ENCODE peak calls at places on chromosome 17, in ten cellular contexts. V is dorsolateral prefrontal cortex; Y is progenitor cell of endocrine pancreas; S is AG04450; F is CD4-positive, alpha-beta T cell; Q is body of pancreas; J is thoracic aorta; C is A549; H is mammary epithelial cell; K is mesothelial cell of epicardium. P is an unnamed sample.

GRCh38 chr17:64183815-64184397 is 54.0 kb upstream of the ERN1 start:
- DNase-seq in J (no peak), Y (no peak), V (no peak), H (peak), C (no peak), F (no peak), K (no peak), S (no peak), Q (no peak), P (no peak)

GRCh38 chr17:56230660-56231059 is 77.4 kb downstream of the ANKFN1 start:
- DNase-seq in C (no peak), J (no peak), H (no peak), V (no peak), F (no peak), S (no peak), K (no peak), Y (no peak), Q (no peak), P (no peak)

GRCh38 chr17:40696651-40697072 is 6.9 kb downstream of the KRT24 start:
- DNase-seq in Q (no peak), F (no peak), H (peak), J (no peak), Y (no peak), K (no peak), S (no peak), V (no peak), C (no peak), P (no peak)

GRCh38 chr17:40243756-40244155 is 24.7 kb downstream of the WIPF2 start:
- DNase-seq in K (no peak), Q (no peak), S (no peak), F (no peak), J (no peak), Y (no peak), H (no peak), V (no peak), C (no peak), P (no peak)

GRCh38 chr17:59756236-59756818 is 48.9 kb downstream of the VMP1 start:
- DNase-seq in V (no peak), C (peak), H (peak), S (no peak), Y (no peak), Q (no peak), J (no peak), F (no peak), K (no peak), P (no peak)

GRCh38 chr17:36824678-36825091 is 112.6 kb upstream of the LHX1 start:
- DNase-seq in H (no peak), Q (no peak), J (no peak), V (no peak), S (no peak), F (no peak), Y (no peak), K (no peak), C (no peak), P (no peak)

GRCh38 chr17:7293821-7294613 is 422 bp downstream of the YBX2 start:
- DNase-seq in S (no peak), C (no peak), K (no peak), Y (peak), J (no peak), H (no peak), V (no peak), Q (peak), F (peak), P (no peak)

GRCh38 chr17:32777436-32777835 is 99.5 kb downstream of the MYO1D start:
- DNase-seq in F (no peak), K (no peak), C (peak), Y (no peak), S (no peak), J (no peak), H (peak), Q (no peak), V (no peak), P (no peak)

GRCh38 chr17:62675260-62675659 is 47.8 kb downstream of the MRC2 start:
- DNase-seq in K (no peak), V (peak), Y (no peak), F (no peak), C (no peak), Q (no peak), J (no peak), S (no peak), H (no peak), P (no peak)

GRCh38 chr17:1124896-1125774 is 54.6 kb downstream of the ABR start:
- DNase-seq in Q (no peak), C (no peak), S (no peak), V (no peak), H (no peak), K (no peak), Y (no peak), J (no peak), F (no peak), P (no peak)

GRCh38 chr17:76382803-76383644 is 1.4 kb upstream of the SPHK1 start:
- DNase-seq in J (no peak), S (no peak), Y (peak), H (peak), Q (peak), V (no peak), F (peak), K (no peak), C (peak), P (peak)

GRCh38 chr17:57413848-57414651 is 157.7 kb downstream of the MSI2 start:
- DNase-seq in Y (no peak), H (no peak), C (no peak), S (no peak), F (no peak), V (no peak), Q (no peak), J (no peak), K (no peak), P (no peak)

GRCh38 chr17:63697341-63698286 is 2.3 kb downstream of the LIMD2 start:
- DNase-seq in V (no peak), Q (peak), K (no peak), F (peak), H (peak), C (peak), Y (no peak), S (no peak), J (no peak), P (peak)

GRCh38 chr17:27259356-27259755 is 34.6 kb upstream of the WSB1 start:
- DNase-seq in F (no peak), K (no peak), Q (no peak), V (no peak), J (no peak), C (no peak), Y (no peak), S (no peak), H (no peak), P (no peak)

GRCh38 chr17:71057448-71057847 is 888.1 kb downstream of the KCNJ2 start:
- DNase-seq in K (no peak), S (no peak), Y (no peak), V (no peak), Q (no peak), H (no peak), C (no peak), F (no peak), J (no peak), P (no peak)

GRCh38 chr17:51860934-51861561 is 297.5 kb downstream of the CA10 start:
- DNase-seq in F (no peak), H (peak), J (no peak), V (peak), K (no peak), Q (peak), S (no peak), C (peak), Y (peak), P (peak)

GRCh38 chr17:80100035-80100323 is 1.4 kb upstream of the GAA start:
- DNase-seq in Q (no peak), S (no peak), C (no peak), K (no peak), F (no peak), J (no peak), H (no peak), Y (no peak), V (no peak), P (no peak)

GRCh38 chr17:9517396-9517795 is 58.2 kb downstream of the STX8 start:
- DNase-seq in C (no peak), K (no peak), J (no peak), Y (no peak), Q (no peak), S (no peak), F (no peak), V (no peak), H (peak), P (no peak)

GRCh38 chr17:31854672-31855071 is 4.4 kb downstream of the COPRS start:
- DNase-seq in K (no peak), S (no peak), H (no peak), Y (no peak), V (no peak), Q (no peak), C (no peak), J (no peak), F (no peak), P (no peak)

GRCh38 chr17:82059272-82060000 is 6.2 kb downstream of the DUS1L start:
- DNase-seq in Y (no peak), H (no peak), K (no peak), C (no peak), S (no peak), V (no peak), J (no peak), F (no peak), Q (no peak), P (no peak)

GRCh38 chr17:37614391-37614790 is 5.2 kb upstream of the SYNRG start:
- DNase-seq in Y (no peak), K (no peak), C (no peak), J (no peak), V (no peak), H (peak), F (no peak), Q (no peak), S (peak), P (no peak)

GRCh38 chr17:8674344-8675305 is 44.1 kb upstream of the MYH10 start:
- DNase-seq in Y (no peak), H (no peak), V (no peak), C (no peak), S (no peak), Q (no peak), F (no peak), K (no peak), J (peak), P (no peak)

GRCh38 chr17:44672479-44673093 is 16.3 kb downstream of the MEIOC start:
- DNase-seq in K (no peak), S (no peak), H (no peak), V (no peak), Y (no peak), J (no peak), Q (no peak), F (no peak), C (peak), P (no peak)
- TF ChIP-seq CTCF in K (peak), S (peak), H (peak), V (peak), Y (peak), J (peak), Q (no peak), F (peak), C (peak), P (peak)

DNA sequence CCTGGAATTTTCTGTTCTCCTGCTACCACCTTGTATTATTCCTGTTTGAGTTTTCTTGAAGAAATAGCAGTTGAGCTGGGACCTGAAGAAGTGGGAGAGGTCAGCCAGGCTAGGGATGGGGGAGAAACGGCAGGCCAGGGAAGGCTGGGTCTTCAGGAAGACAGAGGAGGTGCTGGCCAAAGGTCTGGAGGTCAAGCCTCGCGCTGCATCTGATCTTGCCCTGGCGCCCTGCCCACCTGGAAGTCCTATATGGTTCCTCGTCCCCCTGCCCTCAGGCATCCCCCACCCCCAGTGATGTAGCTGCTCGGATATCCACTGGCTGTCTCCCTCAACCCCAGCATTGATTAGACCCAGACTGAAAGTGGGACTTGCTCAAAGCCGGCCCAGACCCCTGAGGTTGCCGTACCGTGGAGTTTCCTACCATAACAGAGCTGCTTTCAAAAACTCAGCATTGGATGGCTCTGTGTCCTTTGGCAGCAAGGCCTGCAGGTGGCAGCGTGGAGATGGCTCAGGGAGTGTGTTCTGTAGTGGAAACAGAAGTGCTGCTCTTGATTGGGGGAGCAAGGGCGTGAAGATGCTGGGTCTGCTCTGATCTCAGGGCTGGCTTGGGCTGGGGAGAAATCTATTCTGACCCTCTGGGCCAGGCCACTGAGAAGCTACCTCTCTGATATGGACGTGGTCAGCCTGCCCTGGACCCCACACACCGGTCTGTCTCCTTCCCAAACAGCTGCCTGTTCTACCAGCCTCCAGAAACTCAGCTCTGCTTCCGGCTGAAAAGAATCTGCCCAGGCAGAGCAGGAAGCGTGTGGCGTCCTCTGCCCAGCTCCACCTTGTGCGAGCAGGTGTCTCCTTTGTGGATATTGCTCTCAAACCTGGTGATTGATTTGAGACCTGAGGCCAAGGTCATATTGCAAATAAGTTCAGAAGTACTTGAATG is 107.0 kb upstream of the CACNG5 start:
- DNase-seq in F (peak), V (peak), Q (peak), K (peak), H (peak), J (no peak), C (peak), Y (peak), S (no peak), P (peak)
- TF ChIP-seq CTCF in F (no peak), V (peak), Q (peak), K (peak), H (peak), J (no peak), C (peak), Y (peak), S (peak), P (peak)

GRCh38 chr17:30363715-30364202 is 15.0 kb upstream of the CPD start:
- DNase-seq in Y (no peak), F (peak), V (no peak), H (peak), K (no peak), Q (no peak), S (peak), C (no peak), J (no peak), P (peak)
- TF ChIP-seq CTCF in Y (no peak), F (no peak), V (no peak), H (no peak), K (no peak), Q (no peak), S (no peak), C (no peak), J (no peak), P (no peak)

GRCh38 chr17:68531252-68531651 is 19.0 kb downstream of the PRKAR1A start:
- DNase-seq in S (no peak), V (no peak), K (no peak), H (no peak), J (no peak), Q (no peak), Y (no peak), C (no peak), F (no peak), P (no peak)

GRCh38 chr17:68534714-68535113 is 22.5 kb downstream of the PRKAR1A start:
- DNase-seq in S (no peak), Y (no peak), V (no peak), C (no peak), J (no peak), F (no peak), K (no peak), H (no peak), Q (no peak), P (no peak)

GRCh38 chr17:68535903-68536302 is 23.7 kb downstream of the PRKAR1A start:
- DNase-seq in S (no peak), J (no peak), Y (no peak), V (no peak), Q (no peak), H (no peak), K (no peak), C (no peak), F (no peak), P (no peak)

GRCh38 chr17:68532826-68533225 is 20.6 kb downstream of the PRKAR1A start:
- DNase-seq in F (no peak), C (no peak), Q (no peak), J (no peak), Y (no peak), K (no peak), H (no peak), S (no peak), V (no peak), P (no peak)

DNA sequence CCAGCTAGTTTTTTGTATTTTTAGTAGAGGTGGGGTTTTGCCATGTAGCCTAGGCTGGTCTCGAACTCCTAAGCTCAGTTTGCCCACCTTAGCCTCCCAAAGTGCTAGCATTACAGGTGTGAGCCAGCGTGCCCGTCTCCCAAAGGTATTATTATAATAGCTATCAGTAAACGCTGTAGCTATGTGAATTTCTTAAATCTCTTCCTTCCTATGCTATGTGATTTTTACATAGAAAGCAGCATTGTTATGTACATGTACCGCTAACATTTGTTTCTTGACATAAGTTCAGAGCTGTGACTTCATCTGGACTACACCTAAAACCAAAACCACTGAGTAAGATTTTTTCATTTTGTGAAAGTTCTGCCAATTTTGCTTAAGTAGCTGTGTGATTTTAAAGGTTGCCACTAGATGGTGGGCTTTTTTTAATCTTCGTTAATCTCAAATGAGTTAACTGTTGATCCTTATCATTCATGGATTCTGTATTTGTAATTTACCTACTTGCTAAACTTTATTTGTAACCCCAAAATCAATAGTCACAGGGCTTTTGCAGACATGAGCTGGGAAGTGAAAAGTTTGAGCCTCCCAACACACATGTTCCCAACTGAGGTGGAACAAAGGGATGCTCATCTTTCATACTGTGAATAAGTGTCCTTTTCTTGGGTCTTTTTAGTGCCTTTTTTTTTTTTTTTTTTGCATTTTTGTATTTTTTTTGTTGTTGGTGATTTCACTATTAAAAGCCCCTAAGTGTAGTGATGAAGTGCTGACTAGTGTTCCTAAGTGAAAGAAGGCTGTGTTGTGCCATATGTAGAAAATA is 21.9 kb downstream of the PRKAR1A start:
- DNase-seq in K (no peak), V (no peak), F (no peak), S (no peak), Q (no peak), J (no peak), H (no peak), C (no peak), Y (no peak), P (no peak)
- TF ChIP-seq CTCF in K (peak), V (peak), F (no peak), S (peak), Q (no peak), J (peak), H (peak), C (peak), Y (peak), P (no peak)

GRCh38 chr17:72466199-72466598 is 345.4 kb downstream of the SOX9 start:
- DNase-seq in V (no peak), C (peak), F (no peak), H (peak), S (no peak), J (no peak), K (no peak), Y (no peak), Q (no peak), P (peak)
- TF ChIP-seq CTCF in V (no peak), C (no peak), F (no peak), H (no peak), S (peak), J (no peak), K (no peak), Y (no peak), Q (no peak), P (no peak)

GRCh38 chr17:46976626-46977270 is 2.3 kb downstream of the RPRML start:
- DNase-seq in F (no peak), Q (no peak), S (no peak), V (no peak), Y (no peak), C (no peak), J (no peak), H (no peak), K (no peak), P (no peak)
- TF ChIP-seq CTCF in F (no peak), Q (no peak), S (no peak), V (no peak), Y (no peak), C (no peak), J (no peak), H (no peak), K (no peak), P (no peak)

P was measured in GM13976.